ENCODE peak calls at places on chromosomes 16 and 17, in seven cellular contexts. One of them, this sample, is unnamed.

GRCh38 chr17:15456972-15457722 is 10.3 kb downstream of the CDRT4 start:
- DNase-seq in IMR-90: peak
- DNase-seq in GM23248: peak
- DNase-seq in CD8-positive, alpha-beta memory T cell: no peak
- DNase-seq in small intestine: no peak
- DNase-seq in adipocyte: peak
- DNase-seq in PC-3: peak
- DNase-seq in this sample: no peak

GRCh38 chr17:58084317-58084981 is 1.2 kb downstream of the DYNLL2 start:
- DNase-seq in GM23248: peak
- DNase-seq in small intestine: peak
- DNase-seq in CD8-positive, alpha-beta memory T cell: peak
- DNase-seq in adipocyte: peak
- DNase-seq in IMR-90: no peak
- DNase-seq in PC-3: peak
- DNase-seq in this sample: peak

GRCh38 chr16:54282923-54283734 is 3.5 kb downstream of the IRX3 start:
- DNase-seq in GM23248: no peak
- DNase-seq in adipocyte: no peak
- DNase-seq in CD8-positive, alpha-beta memory T cell: no peak
- DNase-seq in PC-3: no peak
- DNase-seq in small intestine: no peak
- DNase-seq in IMR-90: no peak
- DNase-seq in this sample: no peak

GRCh38 chr16:22267764-22268163 is 29.4 kb upstream of the POLR3E start:
- DNase-seq in IMR-90: no peak
- DNase-seq in CD8-positive, alpha-beta memory T cell: no peak
- DNase-seq in PC-3: no peak
- DNase-seq in GM23248: no peak
- DNase-seq in adipocyte: no peak
- DNase-seq in small intestine: no peak
- DNase-seq in this sample: no peak

GRCh38 chr16:82741073-82741615 is 114.4 kb downstream of the CDH13 start:
- DNase-seq in adipocyte: no peak
- DNase-seq in PC-3: peak
- DNase-seq in small intestine: no peak
- DNase-seq in CD8-positive, alpha-beta memory T cell: no peak
- DNase-seq in GM23248: no peak
- DNase-seq in IMR-90: peak
- DNase-seq in this sample: no peak

GRCh38 chr17:8300629-8301242 is 5.5 kb upstream of the SLC25A35 start:
- DNase-seq in PC-3: peak
- DNase-seq in CD8-positive, alpha-beta memory T cell: peak
- DNase-seq in IMR-90: peak
- DNase-seq in adipocyte: peak
- DNase-seq in GM23248: peak
- DNase-seq in small intestine: peak
- DNase-seq in this sample: peak

GRCh38 chr16:81071816-81072215 is 5.2 kb downstream of the C16orf46 start:
- DNase-seq in GM23248: no peak
- DNase-seq in small intestine: no peak
- DNase-seq in adipocyte: no peak
- DNase-seq in IMR-90: peak
- DNase-seq in CD8-positive, alpha-beta memory T cell: no peak
- DNase-seq in PC-3: peak
- DNase-seq in this sample: no peak

GRCh38 chr16:11682655-11683096 is 14.4 kb downstream of the SNN start:
- DNase-seq in adipocyte: peak
- DNase-seq in GM23248: peak
- DNase-seq in PC-3: no peak
- DNase-seq in small intestine: no peak
- DNase-seq in IMR-90: peak
- DNase-seq in CD8-positive, alpha-beta memory T cell: no peak
- DNase-seq in this sample: no peak

GRCh38 chr17:17058304-17058703 is 16.0 kb downstream of the MPRIP start:
- DNase-seq in IMR-90: no peak
- DNase-seq in small intestine: no peak
- DNase-seq in PC-3: no peak
- DNase-seq in GM23248: no peak
- DNase-seq in adipocyte: no peak
- DNase-seq in CD8-positive, alpha-beta memory T cell: no peak
- DNase-seq in this sample: no peak

GRCh38 chr17:44587339-44587738 is 30.1 kb downstream of the FZD2 start:
- DNase-seq in CD8-positive, alpha-beta memory T cell: no peak
- DNase-seq in adipocyte: peak
- DNase-seq in small intestine: no peak
- DNase-seq in GM23248: peak
- DNase-seq in PC-3: peak
- DNase-seq in IMR-90: peak
- DNase-seq in this sample: peak

GRCh38 chr17:65759532-65759931 is 198.1 kb upstream of the AXIN2 start:
- DNase-seq in small intestine: no peak
- DNase-seq in GM23248: no peak
- DNase-seq in PC-3: no peak
- DNase-seq in CD8-positive, alpha-beta memory T cell: no peak
- DNase-seq in IMR-90: no peak
- DNase-seq in adipocyte: no peak
- DNase-seq in this sample: no peak

GRCh38 chr16:79767597-79768280 is 167.2 kb upstream of the MAF start:
- DNase-seq in adipocyte: peak
- DNase-seq in CD8-positive, alpha-beta memory T cell: no peak
- DNase-seq in IMR-90: no peak
- DNase-seq in small intestine: peak
- DNase-seq in GM23248: peak
- DNase-seq in PC-3: no peak
- DNase-seq in this sample: no peak

GRCh38 chr17:7910281-7910680 is 5.8 kb downstream of the RNF227 start:
- DNase-seq in GM23248: no peak
- DNase-seq in small intestine: no peak
- DNase-seq in CD8-positive, alpha-beta memory T cell: no peak
- DNase-seq in adipocyte: no peak
- DNase-seq in PC-3: no peak
- DNase-seq in IMR-90: no peak
- DNase-seq in this sample: no peak

GRCh38 chr16:88601313-88602036 is 31.3 kb downstream of the ZC3H18 start:
- DNase-seq in CD8-positive, alpha-beta memory T cell: no peak
- DNase-seq in small intestine: no peak
- DNase-seq in GM23248: no peak
- DNase-seq in IMR-90: no peak
- DNase-seq in adipocyte: no peak
- DNase-seq in PC-3: no peak
- DNase-seq in this sample: no peak

GRCh38 chr16:8740775-8741355 is 56.6 kb downstream of the TMEM186 start:
- DNase-seq in IMR-90: no peak
- DNase-seq in GM23248: no peak
- DNase-seq in adipocyte: no peak
- DNase-seq in CD8-positive, alpha-beta memory T cell: no peak
- DNase-seq in small intestine: peak
- DNase-seq in PC-3: no peak
- DNase-seq in this sample: no peak

GRCh38 chr16:75687361-75687760 is 10.6 kb upstream of the CPHXL2 start:
- DNase-seq in GM23248: no peak
- DNase-seq in small intestine: no peak
- DNase-seq in IMR-90: no peak
- DNase-seq in CD8-positive, alpha-beta memory T cell: no peak
- DNase-seq in PC-3: no peak
- DNase-seq in adipocyte: no peak
- DNase-seq in this sample: no peak

GRCh38 chr17:45293413-45294211 is 23.2 kb downstream of the MAP3K14 start:
- DNase-seq in adipocyte: peak
- DNase-seq in CD8-positive, alpha-beta memory T cell: no peak
- DNase-seq in IMR-90: peak
- DNase-seq in small intestine: peak
- DNase-seq in PC-3: peak
- DNase-seq in GM23248: peak
- DNase-seq in this sample: peak

GRCh38 chr16:57689772-57690558 is 4.6 kb upstream of the DRC7 start:
- DNase-seq in PC-3: no peak
- DNase-seq in small intestine: no peak
- DNase-seq in IMR-90: no peak
- DNase-seq in CD8-positive, alpha-beta memory T cell: peak
- DNase-seq in adipocyte: no peak
- DNase-seq in GM23248: no peak
- DNase-seq in this sample: no peak

GRCh38 chr17:38605852-38606645 is at the start of gene SRCIN1:
- DNase-seq in IMR-90: peak
- DNase-seq in PC-3: peak
- DNase-seq in small intestine: peak
- DNase-seq in CD8-positive, alpha-beta memory T cell: peak
- DNase-seq in adipocyte: peak
- DNase-seq in GM23248: peak
- DNase-seq in this sample: no peak

GRCh38 chr16:81204794-81205680 is 33.5 kb upstream of the BCO1 start:
- DNase-seq in IMR-90: peak
- DNase-seq in small intestine: peak
- DNase-seq in GM23248: peak
- DNase-seq in adipocyte: peak
- DNase-seq in CD8-positive, alpha-beta memory T cell: no peak
- DNase-seq in PC-3: peak
- DNase-seq in this sample: no peak

GRCh38 chr17:45197108-45197507 is 24.6 kb upstream of the FMNL1 start:
- DNase-seq in adipocyte: no peak
- DNase-seq in small intestine: no peak
- DNase-seq in CD8-positive, alpha-beta memory T cell: no peak
- DNase-seq in PC-3: peak
- DNase-seq in IMR-90: no peak
- DNase-seq in GM23248: no peak
- DNase-seq in this sample: no peak

GRCh38 chr16:74699666-74700065 is 996 bp downstream of the MLKL start:
- DNase-seq in small intestine: no peak
- DNase-seq in adipocyte: no peak
- DNase-seq in GM23248: no peak
- DNase-seq in PC-3: no peak
- DNase-seq in IMR-90: no peak
- DNase-seq in CD8-positive, alpha-beta memory T cell: no peak
- DNase-seq in this sample: no peak

GRCh38 chr17:49414622-49415350 is at the start of gene PHB1:
- DNase-seq in GM23248: peak
- DNase-seq in CD8-positive, alpha-beta memory T cell: peak
- DNase-seq in PC-3: peak
- DNase-seq in IMR-90: peak
- DNase-seq in small intestine: peak
- DNase-seq in adipocyte: peak
- DNase-seq in this sample: peak
- H3K4me3 ChIP-seq in GM23248: peak
- H3K4me3 ChIP-seq in CD8-positive, alpha-beta memory T cell: peak
- H3K4me3 ChIP-seq in PC-3: peak
- H3K4me3 ChIP-seq in IMR-90: peak
- H3K4me3 ChIP-seq in small intestine: peak
- H3K4me3 ChIP-seq in adipocyte: peak
- H3K4me3 ChIP-seq in this sample: peak

GRCh38 chr17:13920413-13920812 is 148.9 kb upstream of the COX10 start:
- DNase-seq in small intestine: no peak
- DNase-seq in PC-3: no peak
- DNase-seq in GM23248: no peak
- DNase-seq in CD8-positive, alpha-beta memory T cell: no peak
- DNase-seq in adipocyte: no peak
- DNase-seq in IMR-90: no peak
- DNase-seq in this sample: no peak
- H3K4me3 ChIP-seq in small intestine: no peak
- H3K4me3 ChIP-seq in PC-3: no peak
- H3K4me3 ChIP-seq in GM23248: no peak
- H3K4me3 ChIP-seq in CD8-positive, alpha-beta memory T cell: no peak
- H3K4me3 ChIP-seq in adipocyte: no peak
- H3K4me3 ChIP-seq in IMR-90: no peak
- H3K4me3 ChIP-seq in this sample: no peak

GRCh38 chr16:67654069-67654911 is 5.8 kb downstream of the ACD start:
- DNase-seq in adipocyte: no peak
- DNase-seq in GM23248: no peak
- DNase-seq in small intestine: no peak
- DNase-seq in IMR-90: no peak
- DNase-seq in PC-3: no peak
- DNase-seq in CD8-positive, alpha-beta memory T cell: no peak
- DNase-seq in this sample: no peak
- H3K4me3 ChIP-seq in adipocyte: no peak
- H3K4me3 ChIP-seq in GM23248: no peak
- H3K4me3 ChIP-seq in small intestine: no peak
- H3K4me3 ChIP-seq in IMR-90: no peak
- H3K4me3 ChIP-seq in PC-3: no peak
- H3K4me3 ChIP-seq in CD8-positive, alpha-beta memory T cell: no peak
- H3K4me3 ChIP-seq in this sample: no peak

DNA sequence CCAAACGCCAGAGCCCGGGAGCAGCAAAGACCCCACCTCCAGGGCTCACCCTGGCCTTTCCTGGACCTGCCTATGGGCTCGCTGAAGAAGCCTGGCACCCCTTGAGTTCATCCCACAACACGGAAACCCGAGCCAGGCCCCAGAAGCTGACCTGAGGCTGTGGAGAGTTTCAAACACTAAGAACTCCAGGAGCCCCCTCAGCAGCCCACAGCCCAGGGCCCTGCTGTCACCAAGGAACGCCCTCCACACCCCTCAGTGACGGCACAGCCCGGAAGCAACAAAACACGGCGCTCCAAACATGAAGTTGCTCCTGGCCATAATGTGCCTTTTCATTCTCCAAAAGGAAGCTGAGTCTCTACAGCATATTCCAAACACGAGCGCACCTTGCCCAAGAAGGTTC is 9.2 kb downstream of the SLC38A10 start:
- DNase-seq in PC-3: no peak
- DNase-seq in IMR-90: no peak
- DNase-seq in CD8-positive, alpha-beta memory T cell: no peak
- DNase-seq in GM23248: no peak
- DNase-seq in small intestine: no peak
- DNase-seq in adipocyte: no peak
- DNase-seq in this sample: no peak
- H3K4me3 ChIP-seq in PC-3: no peak
- H3K4me3 ChIP-seq in IMR-90: no peak
- H3K4me3 ChIP-seq in CD8-positive, alpha-beta memory T cell: peak
- H3K4me3 ChIP-seq in GM23248: no peak
- H3K4me3 ChIP-seq in small intestine: no peak
- H3K4me3 ChIP-seq in adipocyte: peak
- H3K4me3 ChIP-seq in this sample: no peak

GRCh38 chr17:50101346-50102163 is 6.4 kb downstream of the PDK2 start:
- DNase-seq in IMR-90: peak
- DNase-seq in PC-3: no peak
- DNase-seq in small intestine: peak
- DNase-seq in GM23248: peak
- DNase-seq in CD8-positive, alpha-beta memory T cell: no peak
- DNase-seq in adipocyte: no peak
- DNase-seq in this sample: peak
- H3K4me3 ChIP-seq in IMR-90: no peak
- H3K4me3 ChIP-seq in PC-3: no peak
- H3K4me3 ChIP-seq in small intestine: no peak
- H3K4me3 ChIP-seq in GM23248: no peak
- H3K4me3 ChIP-seq in CD8-positive, alpha-beta memory T cell: no peak
- H3K4me3 ChIP-seq in adipocyte: peak
- H3K4me3 ChIP-seq in this sample: no peak

This sample was measured in PC-9.